ENCODE peak calls at places on chromosomes 7 and 10, in six cellular contexts. One of them, this sample, is unnamed.

GRCh38 chr7:50404392-50404791 is 45.8 kb downstream of the FIGNL1 start:
- DNase-seq in RWPE1: no peak
- DNase-seq in nephron progenitor cell: no peak
- DNase-seq in neural progenitor cell: no peak
- DNase-seq in fibroblast of villous mesenchyme: no peak
- DNase-seq in HFF-Myc: no peak
- DNase-seq in this sample: no peak

GRCh38 chr10:127149613-127150081 is 46.7 kb downstream of the INSYN2A start:
- DNase-seq in RWPE1: no peak
- DNase-seq in fibroblast of villous mesenchyme: peak
- DNase-seq in HFF-Myc: no peak
- DNase-seq in nephron progenitor cell: peak
- DNase-seq in neural progenitor cell: no peak
- DNase-seq in this sample: no peak

GRCh38 chr7:101166909-101167644 is 1.7 kb upstream of the VGF start:
- DNase-seq in fibroblast of villous mesenchyme: no peak
- DNase-seq in RWPE1: no peak
- DNase-seq in neural progenitor cell: peak
- DNase-seq in nephron progenitor cell: no peak
- DNase-seq in HFF-Myc: peak
- DNase-seq in this sample: no peak

GRCh38 chr7:140079121-140079536 is 16.4 kb upstream of the PARP12 start:
- DNase-seq in fibroblast of villous mesenchyme: peak
- DNase-seq in nephron progenitor cell: peak
- DNase-seq in RWPE1: no peak
- DNase-seq in neural progenitor cell: peak
- DNase-seq in HFF-Myc: no peak
- DNase-seq in this sample: peak

GRCh38 chr10:62814901-62815372 is 1.2 kb downstream of the EGR2 start:
- DNase-seq in neural progenitor cell: peak
- DNase-seq in fibroblast of villous mesenchyme: peak
- DNase-seq in RWPE1: no peak
- DNase-seq in nephron progenitor cell: peak
- DNase-seq in HFF-Myc: no peak
- DNase-seq in this sample: peak

GRCh38 chr7:40899151-40899550 is 764.3 kb downstream of the SUGCT start:
- DNase-seq in neural progenitor cell: no peak
- DNase-seq in RWPE1: peak
- DNase-seq in fibroblast of villous mesenchyme: peak
- DNase-seq in HFF-Myc: no peak
- DNase-seq in nephron progenitor cell: no peak
- DNase-seq in this sample: no peak

GRCh38 chr7:157682064-157682945 is 345.5 kb downstream of the DNAJB6 start:
- DNase-seq in neural progenitor cell: no peak
- DNase-seq in RWPE1: no peak
- DNase-seq in nephron progenitor cell: no peak
- DNase-seq in HFF-Myc: no peak
- DNase-seq in fibroblast of villous mesenchyme: no peak
- DNase-seq in this sample: no peak

GRCh38 chr10:21807162-21807561 is 196.4 kb downstream of the DNAJC1 start:
- DNase-seq in neural progenitor cell: peak
- DNase-seq in RWPE1: no peak
- DNase-seq in HFF-Myc: no peak
- DNase-seq in fibroblast of villous mesenchyme: no peak
- DNase-seq in nephron progenitor cell: peak
- DNase-seq in this sample: peak

GRCh38 chr10:4535531-4535930 is 290.5 kb upstream of the AKR1E2 start:
- DNase-seq in neural progenitor cell: no peak
- DNase-seq in nephron progenitor cell: no peak
- DNase-seq in HFF-Myc: no peak
- DNase-seq in fibroblast of villous mesenchyme: no peak
- DNase-seq in RWPE1: no peak
- DNase-seq in this sample: no peak

GRCh38 chr10:28946479-28946878 is 269.2 kb downstream of the BAMBI start:
- DNase-seq in fibroblast of villous mesenchyme: no peak
- DNase-seq in nephron progenitor cell: no peak
- DNase-seq in RWPE1: no peak
- DNase-seq in neural progenitor cell: no peak
- DNase-seq in HFF-Myc: no peak
- DNase-seq in this sample: no peak

GRCh38 chr7:36719233-36719632 is 5.1 kb downstream of the AOAH start:
- DNase-seq in nephron progenitor cell: no peak
- DNase-seq in HFF-Myc: no peak
- DNase-seq in RWPE1: no peak
- DNase-seq in fibroblast of villous mesenchyme: no peak
- DNase-seq in neural progenitor cell: no peak
- DNase-seq in this sample: no peak

GRCh38 chr7:25862993-25863726 is 288.8 kb upstream of the NFE2L3 start:
- DNase-seq in RWPE1: no peak
- DNase-seq in HFF-Myc: no peak
- DNase-seq in neural progenitor cell: no peak
- DNase-seq in nephron progenitor cell: no peak
- DNase-seq in fibroblast of villous mesenchyme: no peak
- DNase-seq in this sample: no peak
- TF ChIP-seq CTCF in RWPE1: no peak
- TF ChIP-seq CTCF in HFF-Myc: no peak
- TF ChIP-seq CTCF in neural progenitor cell: no peak
- TF ChIP-seq CTCF in nephron progenitor cell: no peak
- TF ChIP-seq CTCF in fibroblast of villous mesenchyme: no peak
- TF ChIP-seq CTCF in this sample: no peak

DNA sequence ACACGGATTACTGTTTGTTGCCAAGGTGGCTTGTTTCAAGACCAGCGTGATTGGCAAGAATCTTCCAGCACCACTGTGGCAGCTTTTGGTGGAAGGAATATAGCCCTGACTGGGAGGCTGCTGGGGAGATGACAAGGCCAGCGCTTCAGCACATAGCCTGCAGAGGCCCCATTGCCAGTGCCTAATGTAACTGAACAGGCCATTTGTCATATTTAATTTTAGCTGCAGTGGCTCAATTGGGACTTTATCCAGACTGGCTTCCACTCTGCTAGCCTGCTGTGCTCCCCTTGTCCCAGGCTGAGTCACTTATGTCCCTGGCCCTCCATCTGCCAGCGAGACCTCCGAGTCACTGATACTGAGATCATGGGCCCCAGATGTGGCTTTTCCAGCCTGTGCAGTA is 483.1 kb downstream of the GALNT17 start:
- DNase-seq in nephron progenitor cell: no peak
- DNase-seq in RWPE1: no peak
- DNase-seq in fibroblast of villous mesenchyme: no peak
- DNase-seq in neural progenitor cell: no peak
- DNase-seq in HFF-Myc: no peak
- DNase-seq in this sample: no peak
- TF ChIP-seq CTCF in nephron progenitor cell: no peak
- TF ChIP-seq CTCF in RWPE1: no peak
- TF ChIP-seq CTCF in fibroblast of villous mesenchyme: no peak
- TF ChIP-seq CTCF in neural progenitor cell: no peak
- TF ChIP-seq CTCF in HFF-Myc: no peak
- TF ChIP-seq CTCF in this sample: no peak

DNA sequence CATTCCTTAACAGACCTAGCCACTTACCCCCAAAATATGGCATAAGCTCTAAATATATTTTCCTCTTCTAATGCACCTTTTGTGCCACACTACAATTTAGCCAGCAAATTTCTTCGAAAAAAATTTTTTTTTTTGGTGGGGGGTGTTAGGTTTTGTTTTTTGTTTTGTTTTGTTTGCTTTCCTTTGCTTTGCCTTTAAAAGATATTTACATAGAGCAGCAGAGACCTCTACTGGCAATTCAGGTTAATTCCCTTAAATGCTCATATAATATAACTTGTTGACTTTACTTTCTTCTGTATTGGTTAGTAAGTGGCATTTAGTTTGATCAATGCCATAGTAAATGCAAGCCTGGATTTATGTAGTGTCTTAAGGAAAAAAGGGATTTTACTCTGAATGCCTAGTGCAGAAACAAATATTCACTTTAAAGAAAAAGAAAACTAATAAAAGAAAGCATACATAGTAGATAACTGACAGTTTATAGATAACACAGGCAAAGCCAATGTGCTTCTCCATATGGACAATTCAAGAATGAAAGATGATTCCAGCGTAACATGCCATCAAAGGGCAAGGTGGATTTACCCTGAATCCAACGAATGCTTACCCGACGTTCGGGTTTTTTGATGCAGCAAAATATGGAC is 1250.6 kb downstream of the GATA3 start:
- DNase-seq in neural progenitor cell: peak
- DNase-seq in fibroblast of villous mesenchyme: peak
- DNase-seq in nephron progenitor cell: no peak
- DNase-seq in RWPE1: peak
- DNase-seq in HFF-Myc: no peak
- DNase-seq in this sample: no peak
- TF ChIP-seq CTCF in neural progenitor cell: peak
- TF ChIP-seq CTCF in fibroblast of villous mesenchyme: peak
- TF ChIP-seq CTCF in nephron progenitor cell: peak
- TF ChIP-seq CTCF in RWPE1: peak
- TF ChIP-seq CTCF in HFF-Myc: peak
- TF ChIP-seq CTCF in this sample: peak

GRCh38 chr7:28161319-28161718 is 19.3 kb downstream of the JAZF1 start:
- DNase-seq in neural progenitor cell: no peak
- DNase-seq in HFF-Myc: no peak
- DNase-seq in fibroblast of villous mesenchyme: no peak
- DNase-seq in nephron progenitor cell: no peak
- DNase-seq in RWPE1: no peak
- DNase-seq in this sample: no peak
- TF ChIP-seq CTCF in neural progenitor cell: no peak
- TF ChIP-seq CTCF in HFF-Myc: no peak
- TF ChIP-seq CTCF in fibroblast of villous mesenchyme: no peak
- TF ChIP-seq CTCF in nephron progenitor cell: no peak
- TF ChIP-seq CTCF in RWPE1: no peak
- TF ChIP-seq CTCF in this sample: no peak

DNA sequence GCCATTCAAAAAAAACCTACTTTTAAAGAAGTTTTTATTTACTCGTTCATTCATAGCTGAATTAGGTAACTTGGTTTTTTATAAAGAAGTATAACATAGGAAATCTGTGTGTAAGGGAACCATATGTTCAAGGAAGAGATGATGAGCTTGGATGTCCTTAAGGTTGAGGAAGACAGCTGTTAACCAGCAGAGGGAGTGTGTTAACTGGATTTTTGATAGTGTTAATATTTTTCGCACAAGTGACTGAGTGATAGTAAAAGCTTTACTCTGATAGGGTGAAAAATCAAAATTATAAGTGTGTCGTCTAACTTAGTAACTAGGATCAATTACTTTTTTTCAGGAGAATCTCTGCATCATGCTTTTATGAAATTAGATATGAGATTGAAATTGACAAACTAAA is 134.7 kb downstream of the ARL5B start:
- DNase-seq in fibroblast of villous mesenchyme: peak
- DNase-seq in neural progenitor cell: peak
- DNase-seq in RWPE1: peak
- DNase-seq in HFF-Myc: no peak
- DNase-seq in nephron progenitor cell: no peak
- DNase-seq in this sample: no peak
- TF ChIP-seq CTCF in fibroblast of villous mesenchyme: peak
- TF ChIP-seq CTCF in neural progenitor cell: peak
- TF ChIP-seq CTCF in RWPE1: peak
- TF ChIP-seq CTCF in HFF-Myc: no peak
- TF ChIP-seq CTCF in nephron progenitor cell: peak
- TF ChIP-seq CTCF in this sample: peak

GRCh38 chr7:30226593-30227268 is 57.7 kb upstream of the ZNRF2 start:
- DNase-seq in HFF-Myc: no peak
- DNase-seq in fibroblast of villous mesenchyme: no peak
- DNase-seq in nephron progenitor cell: peak
- DNase-seq in RWPE1: peak
- DNase-seq in neural progenitor cell: peak
- DNase-seq in this sample: peak
- TF ChIP-seq CTCF in HFF-Myc: peak
- TF ChIP-seq CTCF in fibroblast of villous mesenchyme: peak
- TF ChIP-seq CTCF in nephron progenitor cell: peak
- TF ChIP-seq CTCF in RWPE1: peak
- TF ChIP-seq CTCF in neural progenitor cell: peak
- TF ChIP-seq CTCF in this sample: peak

GRCh38 chr10:118708571-118708970 is 46.2 kb downstream of the CACUL1 start:
- DNase-seq in fibroblast of villous mesenchyme: no peak
- DNase-seq in RWPE1: no peak
- DNase-seq in HFF-Myc: no peak
- DNase-seq in nephron progenitor cell: no peak
- DNase-seq in neural progenitor cell: no peak
- DNase-seq in this sample: no peak

GRCh38 chr10:118710487-118710886 is 44.3 kb downstream of the CACUL1 start:
- DNase-seq in HFF-Myc: no peak
- DNase-seq in nephron progenitor cell: no peak
- DNase-seq in neural progenitor cell: no peak
- DNase-seq in fibroblast of villous mesenchyme: no peak
- DNase-seq in RWPE1: no peak
- DNase-seq in this sample: no peak

GRCh38 chr10:118701529-118702323 is 53.0 kb downstream of the CACUL1 start:
- DNase-seq in HFF-Myc: no peak
- DNase-seq in nephron progenitor cell: no peak
- DNase-seq in fibroblast of villous mesenchyme: no peak
- DNase-seq in neural progenitor cell: peak
- DNase-seq in RWPE1: no peak
- DNase-seq in this sample: no peak

GRCh38 chr10:118704711-118705110 is 50.1 kb downstream of the CACUL1 start:
- DNase-seq in neural progenitor cell: no peak
- DNase-seq in RWPE1: no peak
- DNase-seq in HFF-Myc: no peak
- DNase-seq in fibroblast of villous mesenchyme: no peak
- DNase-seq in nephron progenitor cell: no peak
- DNase-seq in this sample: no peak
- TF ChIP-seq CTCF in neural progenitor cell: no peak
- TF ChIP-seq CTCF in RWPE1: no peak
- TF ChIP-seq CTCF in HFF-Myc: no peak
- TF ChIP-seq CTCF in fibroblast of villous mesenchyme: no peak
- TF ChIP-seq CTCF in nephron progenitor cell: no peak
- TF ChIP-seq CTCF in this sample: no peak

GRCh38 chr7:132683967-132684690 is 107.9 kb upstream of the PLXNA4 start:
- DNase-seq in neural progenitor cell: no peak
- DNase-seq in HFF-Myc: no peak
- DNase-seq in nephron progenitor cell: no peak
- DNase-seq in RWPE1: no peak
- DNase-seq in fibroblast of villous mesenchyme: no peak
- DNase-seq in this sample: no peak
- TF ChIP-seq CTCF in neural progenitor cell: peak
- TF ChIP-seq CTCF in HFF-Myc: no peak
- TF ChIP-seq CTCF in nephron progenitor cell: no peak
- TF ChIP-seq CTCF in RWPE1: no peak
- TF ChIP-seq CTCF in fibroblast of villous mesenchyme: peak
- TF ChIP-seq CTCF in this sample: no peak

GRCh38 chr10:55091691-55092328 is 290.8 kb upstream of the PCDH15 start:
- DNase-seq in nephron progenitor cell: peak
- DNase-seq in fibroblast of villous mesenchyme: peak
- DNase-seq in RWPE1: peak
- DNase-seq in HFF-Myc: no peak
- DNase-seq in neural progenitor cell: peak
- DNase-seq in this sample: no peak
- TF ChIP-seq CTCF in nephron progenitor cell: peak
- TF ChIP-seq CTCF in fibroblast of villous mesenchyme: peak
- TF ChIP-seq CTCF in RWPE1: peak
- TF ChIP-seq CTCF in HFF-Myc: peak
- TF ChIP-seq CTCF in neural progenitor cell: peak
- TF ChIP-seq CTCF in this sample: peak

GRCh38 chr10:97549587-97550322 is 22.8 kb upstream of the ANKRD2 start:
- DNase-seq in nephron progenitor cell: peak
- DNase-seq in fibroblast of villous mesenchyme: no peak
- DNase-seq in neural progenitor cell: peak
- DNase-seq in HFF-Myc: no peak
- DNase-seq in RWPE1: no peak
- DNase-seq in this sample: no peak
- TF ChIP-seq CTCF in nephron progenitor cell: no peak
- TF ChIP-seq CTCF in fibroblast of villous mesenchyme: no peak
- TF ChIP-seq CTCF in neural progenitor cell: no peak
- TF ChIP-seq CTCF in HFF-Myc: no peak
- TF ChIP-seq CTCF in RWPE1: no peak
- TF ChIP-seq CTCF in this sample: no peak